ENCODE peak calls at places on chromosome 9, in eight cellular contexts. Z is upper lobe of right lung, L is WERI-Rb-1, D is fibroblast of lung, X is GM23338, T is PC-3, I is neural progenitor cell, K is brain microvascular endothelial cell. S is an unnamed sample. For H3K36me3, the result is how much of the 10 kb centered on the place peaks cover.

GRCh38 chr9:108913391-108913790 is 20.5 kb downstream of the ELP1 start:
- DNase-seq in L (no peak), I (no peak), K (no peak), D (no peak), T (no peak), X (no peak), Z (no peak), S (no peak)

GRCh38 chr9:34001308-34001707 is 47.4 kb downstream of the UBAP2 start:
- DNase-seq in Z (no peak), K (no peak), X (no peak), D (no peak), L (peak), T (no peak), I (no peak), S (no peak)

GRCh38 chr9:130017035-130017909 is 25.7 kb downstream of the FNBP1 start:
- DNase-seq in I (no peak), X (no peak), T (no peak), D (peak), L (no peak), Z (no peak), K (no peak), S (no peak)

GRCh38 chr9:75505654-75506053 is 384.8 kb upstream of the PCSK5 start:
- DNase-seq in I (no peak), L (no peak), X (no peak), K (no peak), T (no peak), D (no peak), Z (no peak), S (no peak)

GRCh38 chr9:109769250-109769649 is 10.7 kb upstream of the PALM2AKAP2 start:
- DNase-seq in K (no peak), X (no peak), T (no peak), I (no peak), Z (no peak), D (peak), L (no peak), S (no peak)

GRCh38 chr9:105833271-105833975 is 139.1 kb downstream of the TMEM38B start:
- DNase-seq in T (peak), X (no peak), Z (no peak), L (no peak), D (peak), I (no peak), K (no peak), S (no peak)

GRCh38 chr9:105114956-105115728 is 129.3 kb upstream of the SLC44A1 start:
- DNase-seq in T (peak), D (peak), K (peak), I (no peak), Z (peak), L (peak), X (no peak), S (no peak)

GRCh38 chr9:13665418-13666066 is 386.1 kb upstream of the MPDZ start:
- DNase-seq in K (peak), Z (no peak), I (no peak), D (peak), T (no peak), L (no peak), X (no peak), S (no peak)

GRCh38 chr9:30280229-30280900 is 2104.1 kb upstream of the ACO1 start:
- DNase-seq in K (no peak), L (no peak), I (no peak), X (no peak), D (no peak), Z (no peak), T (no peak), S (no peak)

GRCh38 chr9:95048225-95049087 is 269.1 kb downstream of the FANCC start:
- DNase-seq in I (peak), Z (peak), L (peak), K (no peak), T (peak), D (peak), X (peak), S (no peak)

GRCh38 chr9:13142776-13143175 is 136.7 kb downstream of the MPDZ start:
- DNase-seq in T (no peak), K (no peak), L (no peak), Z (no peak), X (no peak), I (no peak), D (no peak), S (no peak)

GRCh38 chr9:33939924-33940874 is 108.5 kb downstream of the UBAP2 start:
- DNase-seq in T (peak), Z (no peak), K (no peak), X (no peak), L (no peak), I (no peak), D (no peak), S (no peak)

GRCh38 chr9:122389799-122390481 is 19.1 kb downstream of the PTGS1 start:
- DNase-seq in X (peak), K (no peak), Z (no peak), D (peak), I (no peak), T (peak), L (no peak), S (no peak)

GRCh38 chr9:74125916-74126315 is 371.2 kb upstream of the RORB start:
- DNase-seq in X (no peak), I (peak), T (no peak), L (no peak), Z (no peak), K (no peak), D (peak), S (peak)

GRCh38 chr9:128169925-128170324 is 9.9 kb downstream of the BBLN start:
- DNase-seq in I (no peak), T (no peak), L (peak), D (no peak), X (no peak), Z (no peak), K (no peak), S (no peak)
- H3K36me3 ChIP-seq in I (under half), T (under half), L (half or more), D (under half), X (under half), Z (half or more), K (half or more), S (under half)

GRCh38 chr9:81312346-81312745 is 377.0 kb downstream of the TLE1 start:
- DNase-seq in K (no peak), L (no peak), Z (no peak), X (no peak), I (no peak), D (no peak), T (peak), S (no peak)
- TF ChIP-seq CTCF in K (peak), L (no peak), Z (no peak), X (peak), I (no peak), D (peak), T (no peak), S (no peak)

DNA sequence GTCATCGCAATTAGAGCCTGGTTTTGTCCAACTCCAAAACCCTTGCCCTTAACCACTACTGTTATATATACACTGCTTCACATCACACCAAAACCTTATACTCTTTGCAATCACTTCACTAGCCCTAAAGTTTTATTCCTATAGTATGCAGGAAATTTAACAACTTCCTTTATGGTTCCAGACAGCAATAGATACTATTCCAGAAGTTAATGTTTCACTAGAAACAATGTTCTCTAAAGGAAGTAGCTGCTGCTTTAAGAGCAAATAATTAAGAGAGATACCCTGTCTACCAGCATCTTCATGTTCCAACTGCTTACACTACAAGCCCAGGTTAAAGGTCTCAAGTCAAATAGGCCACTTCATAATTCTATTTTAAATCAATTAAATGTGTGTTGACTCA is 22.0 kb downstream of the FREM1 start:
- DNase-seq in D (no peak), X (no peak), Z (no peak), I (no peak), L (no peak), K (no peak), T (no peak), S (no peak)
- H3K4me3 ChIP-seq in D (no peak), X (no peak), Z (no peak), I (no peak), L (no peak), K (no peak), T (no peak), S (no peak)

DNA sequence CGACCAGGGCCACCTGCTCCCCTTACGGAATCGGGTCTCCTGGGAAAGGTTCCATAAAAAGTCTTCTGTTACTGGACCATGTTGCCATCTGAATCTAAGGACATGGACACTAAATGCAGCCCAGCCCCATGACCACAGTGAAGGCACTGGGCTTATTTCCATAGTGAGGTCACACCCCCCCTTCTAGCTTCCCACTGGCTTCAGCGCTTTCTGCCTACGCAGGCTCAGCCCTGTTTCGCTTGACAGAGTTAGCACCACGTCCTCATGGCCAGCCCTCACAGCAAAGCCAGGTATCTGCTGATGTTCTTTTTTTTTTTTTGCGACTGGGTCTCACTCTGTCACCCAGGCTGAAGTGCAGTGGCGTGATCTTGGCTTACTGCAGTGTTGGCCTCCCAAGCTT is 14.1 kb downstream of the UCK1 start:
- DNase-seq in X (no peak), I (no peak), T (no peak), Z (no peak), K (no peak), L (no peak), D (no peak), S (no peak)
- H3K36me3 ChIP-seq in X (under half), I (under half), T (under half), Z (half or more), K (half or more), L (half or more), D (under half), S (under half)

GRCh38 chr9:137173795-137174664 is 2.2 kb upstream of the TMEM210 start:
- DNase-seq in X (no peak), Z (no peak), K (no peak), D (no peak), T (no peak), L (no peak), I (no peak), S (no peak)

GRCh38 chr9:137174722-137175293 is 3.0 kb upstream of the TMEM210 start:
- DNase-seq in X (peak), I (peak), T (no peak), K (no peak), L (no peak), Z (no peak), D (no peak), S (no peak)

GRCh38 chr9:137172907-137173794 is 1.3 kb upstream of the TMEM210 start:
- DNase-seq in I (no peak), L (no peak), K (no peak), D (no peak), T (no peak), X (no peak), Z (no peak), S (no peak)

GRCh38 chr9:137176302-137177182 is 4.7 kb upstream of the TMEM210 start:
- DNase-seq in T (peak), L (no peak), Z (no peak), I (peak), K (peak), X (peak), D (peak), S (no peak)

GRCh38 chr9:137175345-137175961 is 3.6 kb upstream of the TMEM210 start:
- DNase-seq in Z (no peak), D (no peak), T (no peak), L (no peak), I (peak), K (no peak), X (peak), S (no peak)
- TF ChIP-seq CTCF in Z (no peak), D (peak), T (no peak), L (no peak), I (peak), K (peak), X (peak), S (peak)